ENCODE peak calls at places on chromosomes 6 and 20, in four cellular contexts. H is kidney, C is T-helper 1 cell, L is sigmoid colon. T is an unnamed sample.

GRCh38 chr6:118739976-118740771 is 88.8 kb upstream of the CEP85L start:
- DNase-seq in H (no peak), C (no peak), L (no peak), T (no peak)

GRCh38 chr6:27065183-27065582 is 182.3 kb upstream of the PRSS16 start:
- DNase-seq in L (no peak), C (no peak), H (no peak), T (no peak)

GRCh38 chr6:11378639-11379038 is 146.2 kb upstream of the NEDD9 start:
- DNase-seq in L (no peak), C (no peak), H (no peak), T (no peak)

GRCh38 chr6:39339557-39340555 is 17.4 kb upstream of the KCNK16 start:
- DNase-seq in L (no peak), H (no peak), C (no peak), T (no peak)

GRCh38 chr6:3888153-3888957 is 39.2 kb downstream of the FAM50B start:
- DNase-seq in L (no peak), C (no peak), H (no peak), T (no peak)

GRCh38 chr6:121482004-121482693 is 46.7 kb downstream of the GJA1 start:
- DNase-seq in C (no peak), L (no peak), H (no peak), T (no peak)

GRCh38 chr6:39416728-39417127 is 94.2 kb upstream of the KCNK16 start:
- DNase-seq in H (no peak), C (no peak), L (no peak), T (no peak)

GRCh38 chr6:39091163-39091562 is 23.8 kb downstream of the SAYSD1 start:
- DNase-seq in L (no peak), H (no peak), C (no peak), T (no peak)

GRCh38 chr6:18183736-18184135 is 28.5 kb downstream of the KDM1B start:
- DNase-seq in L (no peak), C (no peak), H (no peak), T (no peak)

GRCh38 chr6:144939926-144940325 is 654.8 kb downstream of the UTRN start:
- DNase-seq in H (no peak), L (no peak), C (no peak), T (no peak)

GRCh38 chr20:32343438-32343837 is 14.7 kb upstream of the ASXL1 start:
- DNase-seq in C (no peak), H (no peak), L (no peak), T (no peak)

GRCh38 chr20:43983904-43984361 is 69.3 kb downstream of the TOX2 start:
- DNase-seq in H (no peak), L (no peak), C (no peak), T (no peak)

GRCh38 chr20:840858-841567 is 7.5 kb downstream of the FAM110A start:
- DNase-seq in H (peak), C (peak), L (no peak), T (no peak)

GRCh38 chr20:7285918-7286556 is 518.6 kb downstream of the BMP2 start:
- DNase-seq in H (peak), C (no peak), L (peak), T (peak)

GRCh38 chr6:95364016-95364604 is 213.2 kb upstream of the MANEA start:
- DNase-seq in L (no peak), H (no peak), C (no peak), T (peak)

GRCh38 chr20:38331245-38331644 is 15.0 kb upstream of the LBP start:
- DNase-seq in C (no peak), H (no peak), L (no peak), T (no peak)

GRCh38 chr20:62370807-62371587 is 3.9 kb upstream of the LAMA5 start:
- DNase-seq in C (no peak), H (no peak), L (no peak), T (no peak)

GRCh38 chr20:1946442-1946761 is 47.5 kb downstream of the PDYN start:
- DNase-seq in C (no peak), L (no peak), H (no peak), T (no peak)

GRCh38 chr20:52047811-52048302 is 143.7 kb downstream of the ZFP64 start:
- DNase-seq in L (no peak), C (no peak), H (no peak), T (no peak)

GRCh38 chr6:144110210-144110609 is 14.8 kb upstream of the SF3B5 start:
- DNase-seq in H (no peak), C (no peak), L (no peak), T (no peak)

GRCh38 chr6:73558624-73559398 is 38.0 kb upstream of the EEF1A1 start:
- DNase-seq in C (no peak), H (no peak), L (no peak), T (no peak)

GRCh38 chr20:3409417-3409816 is 1.9 kb upstream of the DNAAF9 start:
- DNase-seq in C (no peak), H (no peak), L (no peak), T (no peak)